ENCODE peak calls at places on chromosome 17, in seven cellular contexts. One of them, this sample, is unnamed.
A peak's percentile ranks its signal among the peaks of the same experiment; 100 is the strongest.

GRCh38 chr17:9958586-9959281 is 53.7 kb upstream of the RCVRN start:
- DNase-seq in fibroblast of pulmonary artery: no peak
- DNase-seq in ELR: no peak
- DNase-seq in IMR-90: no peak
- DNase-seq in glutamatergic neuron: peak; percentile 54
- DNase-seq in Calu3: no peak
- DNase-seq in aorta: no peak
- DNase-seq in this sample: no peak

GRCh38 chr17:682150-682549 is 32.5 kb downstream of the VPS53 start:
- DNase-seq in aorta: no peak
- DNase-seq in ELR: no peak
- DNase-seq in IMR-90: no peak
- DNase-seq in glutamatergic neuron: no peak
- DNase-seq in fibroblast of pulmonary artery: no peak
- DNase-seq in Calu3: no peak
- DNase-seq in this sample: no peak

GRCh38 chr17:32503251-32504165 is 16.7 kb downstream of the CDK5R1 start:
- DNase-seq in IMR-90: no peak
- DNase-seq in ELR: peak; percentile 51
- DNase-seq in glutamatergic neuron: no peak
- DNase-seq in Calu3: no peak
- DNase-seq in fibroblast of pulmonary artery: no peak
- DNase-seq in aorta: peak; percentile 37
- DNase-seq in this sample: no peak

GRCh38 chr17:42924891-42925290 is 24.3 kb downstream of the G6PC1 start:
- DNase-seq in fibroblast of pulmonary artery: no peak
- DNase-seq in Calu3: no peak
- DNase-seq in ELR: no peak
- DNase-seq in aorta: no peak
- DNase-seq in glutamatergic neuron: no peak
- DNase-seq in IMR-90: no peak
- DNase-seq in this sample: no peak

GRCh38 chr17:38619451-38619795 is 13.7 kb upstream of the SRCIN1 start:
- DNase-seq in ELR: no peak
- DNase-seq in Calu3: no peak
- DNase-seq in fibroblast of pulmonary artery: no peak
- DNase-seq in IMR-90: no peak
- DNase-seq in glutamatergic neuron: no peak
- DNase-seq in aorta: no peak
- DNase-seq in this sample: no peak

GRCh38 chr17:47973541-47973940 is 2.6 kb downstream of the CDK5RAP3 start:
- DNase-seq in ELR: no peak
- DNase-seq in fibroblast of pulmonary artery: no peak
- DNase-seq in IMR-90: no peak
- DNase-seq in Calu3: no peak
- DNase-seq in aorta: no peak
- DNase-seq in glutamatergic neuron: no peak
- DNase-seq in this sample: no peak

GRCh38 chr17:72635034-72635654 is 457.3 kb downstream of the SLC39A11 start:
- DNase-seq in IMR-90: no peak
- DNase-seq in glutamatergic neuron: no peak
- DNase-seq in fibroblast of pulmonary artery: no peak
- DNase-seq in ELR: no peak
- DNase-seq in aorta: no peak
- DNase-seq in Calu3: no peak
- DNase-seq in this sample: no peak

GRCh38 chr17:9817086-9817485 is 4.8 kb downstream of the GSG1L2 start:
- DNase-seq in Calu3: peak; percentile 61
- DNase-seq in ELR: no peak
- DNase-seq in IMR-90: peak; percentile 23
- DNase-seq in aorta: no peak
- DNase-seq in glutamatergic neuron: peak; percentile 52
- DNase-seq in fibroblast of pulmonary artery: peak; percentile 24
- DNase-seq in this sample: no peak

GRCh38 chr17:34598161-34598776 is 18.9 kb downstream of the TMEM132E start:
- DNase-seq in glutamatergic neuron: peak; percentile 75
- DNase-seq in IMR-90: no peak
- DNase-seq in ELR: no peak
- DNase-seq in aorta: no peak
- DNase-seq in fibroblast of pulmonary artery: no peak
- DNase-seq in Calu3: no peak
- DNase-seq in this sample: no peak

GRCh38 chr17:6444573-6445335 is 499 bp downstream of the PIMREG start:
- DNase-seq in fibroblast of pulmonary artery: no peak
- DNase-seq in aorta: no peak
- DNase-seq in Calu3: no peak
- DNase-seq in IMR-90: no peak
- DNase-seq in ELR: no peak
- DNase-seq in glutamatergic neuron: peak; percentile 37
- DNase-seq in this sample: no peak

GRCh38 chr17:62920300-62920699 is 45.7 kb upstream of the TANC2 start:
- DNase-seq in aorta: no peak
- DNase-seq in Calu3: no peak
- DNase-seq in fibroblast of pulmonary artery: no peak
- DNase-seq in ELR: no peak
- DNase-seq in IMR-90: no peak
- DNase-seq in glutamatergic neuron: no peak
- DNase-seq in this sample: no peak

GRCh38 chr17:31820691-31821435 is 38.2 kb downstream of the COPRS start:
- DNase-seq in Calu3: no peak
- DNase-seq in fibroblast of pulmonary artery: peak; percentile 35
- DNase-seq in IMR-90: peak; percentile 70
- DNase-seq in aorta: no peak
- DNase-seq in ELR: peak; percentile 87
- DNase-seq in glutamatergic neuron: no peak
- DNase-seq in this sample: no peak

GRCh38 chr17:4625181-4625601 is 16.3 kb downstream of the ALOX15 start:
- DNase-seq in aorta: no peak
- DNase-seq in fibroblast of pulmonary artery: peak; percentile 26
- DNase-seq in Calu3: no peak
- DNase-seq in IMR-90: peak; percentile 13
- DNase-seq in ELR: no peak
- DNase-seq in glutamatergic neuron: no peak
- DNase-seq in this sample: no peak

GRCh38 chr17:47717845-47718621 is 15.0 kb upstream of the TBX21 start:
- DNase-seq in Calu3: no peak
- DNase-seq in glutamatergic neuron: no peak
- DNase-seq in aorta: no peak
- DNase-seq in ELR: peak; percentile 42
- DNase-seq in IMR-90: no peak
- DNase-seq in fibroblast of pulmonary artery: no peak
- DNase-seq in this sample: no peak

GRCh38 chr17:77378318-77379064 is 237.7 kb downstream of the SEC14L1 start:
- DNase-seq in fibroblast of pulmonary artery: no peak
- DNase-seq in aorta: no peak
- DNase-seq in Calu3: no peak
- DNase-seq in ELR: no peak
- DNase-seq in glutamatergic neuron: no peak
- DNase-seq in IMR-90: no peak
- DNase-seq in this sample: no peak

GRCh38 chr17:48102700-48103378 is 1.6 kb upstream of the CBX1 start:
- DNase-seq in ELR: peak; percentile 30
- DNase-seq in aorta: no peak
- DNase-seq in Calu3: no peak
- DNase-seq in glutamatergic neuron: no peak
- DNase-seq in IMR-90: no peak
- DNase-seq in fibroblast of pulmonary artery: no peak
- DNase-seq in this sample: no peak

GRCh38 chr17:14201595-14201994 is 35.1 kb downstream of the CDRT15 start:
- DNase-seq in Calu3: no peak
- DNase-seq in glutamatergic neuron: no peak
- DNase-seq in IMR-90: no peak
- DNase-seq in aorta: no peak
- DNase-seq in ELR: no peak
- DNase-seq in fibroblast of pulmonary artery: no peak
- DNase-seq in this sample: no peak

GRCh38 chr17:16971458-16972338 is at the start of gene TNFRSF13B:
- DNase-seq in glutamatergic neuron: no peak
- DNase-seq in Calu3: no peak
- DNase-seq in ELR: no peak
- DNase-seq in IMR-90: no peak
- DNase-seq in aorta: no peak
- DNase-seq in fibroblast of pulmonary artery: no peak
- DNase-seq in this sample: no peak

GRCh38 chr17:14461131-14461530 is 160.2 kb downstream of the HS3ST3B1 start:
- DNase-seq in fibroblast of pulmonary artery: no peak
- DNase-seq in ELR: no peak
- DNase-seq in glutamatergic neuron: no peak
- DNase-seq in IMR-90: no peak
- DNase-seq in aorta: no peak
- DNase-seq in Calu3: no peak
- DNase-seq in this sample: no peak

GRCh38 chr17:51035436-51035835 is 85.2 kb downstream of the SPAG9 start:
- DNase-seq in IMR-90: peak; percentile 91
- DNase-seq in ELR: peak; percentile 36
- DNase-seq in Calu3: no peak
- DNase-seq in glutamatergic neuron: no peak
- DNase-seq in fibroblast of pulmonary artery: peak; percentile 96
- DNase-seq in aorta: no peak
- DNase-seq in this sample: peak; percentile 67

GRCh38 chr17:16007439-16007838 is 7.8 kb downstream of the TTC19 start:
- DNase-seq in Calu3: no peak
- DNase-seq in aorta: no peak
- DNase-seq in glutamatergic neuron: no peak
- DNase-seq in fibroblast of pulmonary artery: peak; percentile 17
- DNase-seq in IMR-90: no peak
- DNase-seq in ELR: no peak
- DNase-seq in this sample: no peak

GRCh38 chr17:37466471-37466870 is 23.2 kb upstream of the DUSP14 start:
- DNase-seq in IMR-90: no peak
- DNase-seq in aorta: no peak
- DNase-seq in ELR: peak; percentile 19
- DNase-seq in fibroblast of pulmonary artery: no peak
- DNase-seq in Calu3: peak; percentile 34
- DNase-seq in glutamatergic neuron: no peak
- DNase-seq in this sample: no peak

GRCh38 chr17:14341866-14342265 is 41.0 kb downstream of the HS3ST3B1 start:
- DNase-seq in ELR: no peak
- DNase-seq in aorta: no peak
- DNase-seq in fibroblast of pulmonary artery: peak; percentile 17
- DNase-seq in Calu3: no peak
- DNase-seq in glutamatergic neuron: peak; percentile 29
- DNase-seq in IMR-90: no peak
- DNase-seq in this sample: no peak

GRCh38 chr17:42221886-42222745 is 27.8 kb upstream of the GHDC start:
- DNase-seq in aorta: no peak
- DNase-seq in ELR: peak; percentile 69
- DNase-seq in Calu3: peak; percentile 51
- DNase-seq in fibroblast of pulmonary artery: peak; percentile 81
- DNase-seq in glutamatergic neuron: peak; percentile 49
- DNase-seq in IMR-90: peak; percentile 58
- DNase-seq in this sample: peak; percentile 13

GRCh38 chr17:16398270-16399267 is 16.8 kb upstream of the TRPV2 start:
- DNase-seq in glutamatergic neuron: no peak
- DNase-seq in ELR: peak; percentile 53
- DNase-seq in aorta: no peak
- DNase-seq in Calu3: no peak
- DNase-seq in fibroblast of pulmonary artery: no peak
- DNase-seq in IMR-90: no peak
- DNase-seq in this sample: no peak

GRCh38 chr17:34254146-34254545 is 939 bp upstream of the CCL2 start:
- DNase-seq in Calu3: no peak
- DNase-seq in IMR-90: peak; percentile 83
- DNase-seq in aorta: no peak
- DNase-seq in glutamatergic neuron: no peak
- DNase-seq in fibroblast of pulmonary artery: peak; percentile 90
- DNase-seq in ELR: peak; percentile 31
- DNase-seq in this sample: peak; percentile 38

GRCh38 chr17:29619251-29619650 is 3.5 kb downstream of the CORO6 start:
- DNase-seq in IMR-90: peak; percentile 36
- DNase-seq in aorta: no peak
- DNase-seq in Calu3: peak; percentile 15
- DNase-seq in glutamatergic neuron: no peak
- DNase-seq in ELR: peak; percentile 47
- DNase-seq in fibroblast of pulmonary artery: peak; percentile 41
- DNase-seq in this sample: no peak

GRCh38 chr17:30113213-30113612 is 3.4 kb upstream of the NSRP1 start:
- DNase-seq in ELR: peak; percentile 36
- DNase-seq in IMR-90: no peak
- DNase-seq in fibroblast of pulmonary artery: peak; percentile 24
- DNase-seq in glutamatergic neuron: no peak
- DNase-seq in Calu3: peak; percentile 6
- DNase-seq in aorta: no peak
- DNase-seq in this sample: no peak

GRCh38 chr17:80068301-80069160 is 32.1 kb downstream of the CCDC40 start:
- DNase-seq in aorta: no peak
- DNase-seq in ELR: peak; percentile 65
- DNase-seq in IMR-90: peak; percentile 89
- DNase-seq in fibroblast of pulmonary artery: peak; percentile 54
- DNase-seq in glutamatergic neuron: no peak
- DNase-seq in Calu3: peak; percentile 67
- DNase-seq in this sample: peak; percentile 33

GRCh38 chr17:65584604-65585521 is 23.4 kb upstream of the AXIN2 start:
- DNase-seq in fibroblast of pulmonary artery: no peak
- DNase-seq in aorta: no peak
- DNase-seq in IMR-90: no peak
- DNase-seq in Calu3: no peak
- DNase-seq in ELR: no peak
- DNase-seq in glutamatergic neuron: no peak
- DNase-seq in this sample: no peak

GRCh38 chr17:48352630-48353029 is 77.4 kb downstream of the SKAP1 start:
- DNase-seq in Calu3: no peak
- DNase-seq in glutamatergic neuron: no peak
- DNase-seq in aorta: no peak
- DNase-seq in fibroblast of pulmonary artery: no peak
- DNase-seq in ELR: peak; percentile 59
- DNase-seq in IMR-90: peak; percentile 20
- DNase-seq in this sample: no peak

GRCh38 chr17:49872776-49873377 is 25.0 kb upstream of the TAC4 start:
- DNase-seq in ELR: no peak
- DNase-seq in glutamatergic neuron: no peak
- DNase-seq in fibroblast of pulmonary artery: no peak
- DNase-seq in Calu3: no peak
- DNase-seq in IMR-90: no peak
- DNase-seq in aorta: no peak
- DNase-seq in this sample: no peak

This sample was measured in AG04450.